ENCODE peak calls at places on chromosomes 12 and 14, in seven cellular contexts. S is foreskin fibroblast; Y is H54; B is progenitor cell of endocrine pancreas; M is activated CD4-positive, alpha-beta memory T cell treated with anti-CD3 and anti-CD28 coated beads, Interleukin-2, amount 10 ng/mL, durations not matched to agents 7 days and 5 days; E is GM23338; L is RWPE1. G is an unnamed sample.

GRCh38 chr12:104232609-104233280 is 17.2 kb downstream of the TXNRD1 start:
- DNase-seq in S (no peak), Y (no peak), B (no peak), M (no peak), E (no peak), L (no peak), G (no peak)

GRCh38 chr12:108806350-108806749 is 51.0 kb downstream of the SSH1 start:
- DNase-seq in S (no peak), Y (no peak), B (no peak), M (no peak), E (no peak), L (no peak), G (no peak)

GRCh38 chr12:31965090-31965489 is 5.9 kb downstream of the RESF1 start:
- DNase-seq in S (no peak), Y (no peak), B (no peak), M (peak; percentile 42), E (peak; percentile 52), L (no peak), G (no peak)

GRCh38 chr12:3085341-3086125 is 8.4 kb downstream of the TSPAN9 start:
- DNase-seq in S (no peak), Y (no peak), B (no peak), M (no peak), E (no peak), L (no peak), G (no peak)

GRCh38 chr14:70808402-70809237 is 693 bp downstream of the MAP3K9 start:
- DNase-seq in S (no peak), Y (peak; percentile 25), B (peak; percentile 49), M (peak; percentile 44), E (peak; percentile 71), L (peak; percentile 63), G (peak; percentile 75)

GRCh38 chr12:97308576-97309198 is 153.9 kb upstream of the RMST start:
- DNase-seq in S (peak; percentile 10), Y (no peak), B (no peak), M (no peak), E (peak; percentile 60), L (peak; percentile 14), G (no peak)

GRCh38 chr14:27623782-27624181 is 1025.9 kb upstream of the NOVA1 start:
- DNase-seq in S (no peak), Y (no peak), B (no peak), M (no peak), E (no peak), L (no peak), G (no peak)

GRCh38 chr12:31896514-31897039 is 62.6 kb upstream of the RESF1 start:
- DNase-seq in S (no peak), Y (no peak), B (no peak), M (peak; percentile 91), E (peak; percentile 59), L (no peak), G (peak; percentile 74)

GRCh38 chr14:30291216-30291615 is 267.7 kb upstream of the G2E3 start:
- DNase-seq in S (peak; percentile 41), Y (no peak), B (no peak), M (no peak), E (no peak), L (peak; percentile 54), G (no peak)

GRCh38 chr14:26984318-26985177 is 386.7 kb upstream of the NOVA1 start:
- DNase-seq in S (peak; percentile 28), Y (no peak), B (peak; percentile 38), M (no peak), E (peak; percentile 87), L (peak; percentile 10), G (peak; percentile 46)

GRCh38 chr12:2244013-2244861 is 191.4 kb downstream of the CACNA1C start:
- DNase-seq in S (peak; percentile 90), Y (peak; percentile 87), B (peak; percentile 44), M (no peak), E (peak; percentile 77), L (peak; percentile 25), G (no peak)

GRCh38 chr14:53956427-53957201 is at the start of gene BMP4:
- DNase-seq in S (peak; percentile 56), Y (no peak), B (no peak), M (peak; percentile 42), E (peak; percentile 97), L (no peak), G (peak; percentile 57)

GRCh38 chr12:52258335-52258901 is 16.0 kb upstream of the KRT86 start:
- DNase-seq in S (no peak), Y (no peak), B (peak; percentile 31), M (no peak), E (peak; percentile 75), L (no peak), G (no peak)

GRCh38 chr12:120145164-120145563 is 28.6 kb upstream of the RAB35 start:
- DNase-seq in S (no peak), Y (no peak), B (no peak), M (no peak), E (no peak), L (no peak), G (no peak)

GRCh38 chr14:99971929-99972747 is 93.1 kb upstream of the EVL start:
- DNase-seq in S (no peak), Y (no peak), B (peak; percentile 25), M (no peak), E (peak; percentile 47), L (peak; percentile 36), G (peak; percentile 63)

GRCh38 chr12:42873401-42873800 is 283.9 kb upstream of the PRICKLE1 start:
- DNase-seq in S (no peak), Y (no peak), B (no peak), M (no peak), E (no peak), L (no peak), G (no peak)

GRCh38 chr14:21671371-21671770 is 2.2 kb downstream of the OR4E1 start:
- DNase-seq in S (no peak), Y (no peak), B (no peak), M (no peak), E (no peak), L (no peak), G (no peak)

GRCh38 chr12:5720405-5721045 is 224.5 kb downstream of the ANO2 start:
- DNase-seq in S (no peak), Y (no peak), B (no peak), M (no peak), E (no peak), L (no peak), G (no peak)

GRCh38 chr12:5953835-5954586 is 9.0 kb upstream of the ANO2 start:
- DNase-seq in S (no peak), Y (no peak), B (no peak), M (no peak), E (no peak), L (no peak), G (no peak)

GRCh38 chr12:11718768-11719253 is 69.3 kb downstream of the ETV6 start:
- DNase-seq in S (peak; percentile 90), Y (peak; percentile 55), B (no peak), M (no peak), E (no peak), L (no peak), G (no peak)

GRCh38 chr14:100677925-100678765 is 48.5 kb upstream of the DLK1 start:
- DNase-seq in S (peak; percentile 77), Y (no peak), B (no peak), M (no peak), E (no peak), L (no peak), G (no peak)

GRCh38 chr12:9319044-9319841 is 111.0 kb upstream of the PZP start:
- DNase-seq in S (no peak), Y (no peak), B (no peak), M (no peak), E (no peak), L (no peak), G (no peak)